ENCODE peak calls at places on chromosome 14, in six cellular contexts. One of them, this sample, is unnamed.

GRCh38 chr14:33602396-33602795 is 348.5 kb downstream of the EGLN3 start:
- DNase-seq in stomach: no peak
- DNase-seq in esophagus squamous epithelium: no peak
- DNase-seq in HepG2: no peak
- DNase-seq in GM12891: no peak
- DNase-seq in transverse colon: no peak
- DNase-seq in this sample: no peak

GRCh38 chr14:38238881-38239280 is 17.0 kb downstream of the CLEC14A start:
- DNase-seq in stomach: no peak
- DNase-seq in esophagus squamous epithelium: no peak
- DNase-seq in HepG2: no peak
- DNase-seq in GM12891: no peak
- DNase-seq in transverse colon: no peak
- DNase-seq in this sample: no peak

GRCh38 chr14:76080009-76080408 is 71.7 kb upstream of the GPATCH2L start:
- DNase-seq in stomach: no peak
- DNase-seq in esophagus squamous epithelium: no peak
- DNase-seq in HepG2: no peak
- DNase-seq in GM12891: no peak
- DNase-seq in transverse colon: no peak
- DNase-seq in this sample: no peak

GRCh38 chr14:72565200-72565599 is 328.7 kb downstream of the DPF3 start:
- DNase-seq in stomach: no peak
- DNase-seq in esophagus squamous epithelium: no peak
- DNase-seq in HepG2: no peak
- DNase-seq in GM12891: no peak
- DNase-seq in transverse colon: no peak
- DNase-seq in this sample: no peak

GRCh38 chr14:31206536-31207286 is 882 bp downstream of the HECTD1 start:
- DNase-seq in stomach: peak
- DNase-seq in esophagus squamous epithelium: no peak
- DNase-seq in HepG2: peak
- DNase-seq in GM12891: peak
- DNase-seq in transverse colon: peak
- DNase-seq in this sample: peak

GRCh38 chr14:75604979-75605825 is 26.8 kb downstream of the FLVCR2 start:
- DNase-seq in stomach: no peak
- DNase-seq in esophagus squamous epithelium: no peak
- DNase-seq in HepG2: no peak
- DNase-seq in GM12891: no peak
- DNase-seq in transverse colon: no peak
- DNase-seq in this sample: no peak

GRCh38 chr14:76770521-76771431 is 9.5 kb downstream of the VASH1 start:
- DNase-seq in stomach: no peak
- DNase-seq in esophagus squamous epithelium: no peak
- DNase-seq in HepG2: no peak
- DNase-seq in GM12891: no peak
- DNase-seq in transverse colon: no peak
- DNase-seq in this sample: no peak

GRCh38 chr14:69288001-69288771 is 28.2 kb downstream of the GALNT16 start:
- DNase-seq in stomach: peak
- DNase-seq in esophagus squamous epithelium: no peak
- DNase-seq in HepG2: peak
- DNase-seq in GM12891: no peak
- DNase-seq in transverse colon: peak
- DNase-seq in this sample: no peak

GRCh38 chr14:77955816-77956796 is 156.2 kb downstream of the ADCK1 start:
- DNase-seq in stomach: no peak
- DNase-seq in esophagus squamous epithelium: no peak
- DNase-seq in HepG2: no peak
- DNase-seq in GM12891: no peak
- DNase-seq in transverse colon: no peak
- DNase-seq in this sample: no peak

GRCh38 chr14:88792572-88793258 is at the start of gene EML5:
- DNase-seq in stomach: peak
- DNase-seq in esophagus squamous epithelium: peak
- DNase-seq in HepG2: peak
- DNase-seq in GM12891: peak
- DNase-seq in transverse colon: peak
- DNase-seq in this sample: peak

GRCh38 chr14:79972230-79972629 is 239.1 kb downstream of the DIO2 start:
- DNase-seq in stomach: no peak
- DNase-seq in esophagus squamous epithelium: no peak
- DNase-seq in HepG2: no peak
- DNase-seq in GM12891: no peak
- DNase-seq in transverse colon: no peak
- DNase-seq in this sample: no peak

GRCh38 chr14:76473381-76474263 is 97.7 kb downstream of the ESRRB start:
- DNase-seq in stomach: no peak
- DNase-seq in esophagus squamous epithelium: no peak
- DNase-seq in HepG2: no peak
- DNase-seq in GM12891: no peak
- DNase-seq in transverse colon: no peak
- DNase-seq in this sample: no peak

GRCh38 chr14:79483989-79484388 is 727.3 kb downstream of the DIO2 start:
- DNase-seq in stomach: no peak
- DNase-seq in esophagus squamous epithelium: no peak
- DNase-seq in HepG2: no peak
- DNase-seq in GM12891: no peak
- DNase-seq in transverse colon: no peak
- DNase-seq in this sample: no peak

GRCh38 chr14:21258889-21259787 is 10.1 kb downstream of the HNRNPC start:
- DNase-seq in stomach: no peak
- DNase-seq in esophagus squamous epithelium: no peak
- DNase-seq in HepG2: no peak
- DNase-seq in GM12891: no peak
- DNase-seq in transverse colon: no peak
- DNase-seq in this sample: no peak

GRCh38 chr14:21255385-21256101 is 13.7 kb downstream of the HNRNPC start:
- DNase-seq in stomach: no peak
- DNase-seq in esophagus squamous epithelium: no peak
- DNase-seq in HepG2: no peak
- DNase-seq in GM12891: no peak
- DNase-seq in transverse colon: no peak
- DNase-seq in this sample: no peak

GRCh38 chr14:21257395-21258193 is 11.6 kb downstream of the HNRNPC start:
- DNase-seq in stomach: no peak
- DNase-seq in esophagus squamous epithelium: no peak
- DNase-seq in HepG2: no peak
- DNase-seq in GM12891: no peak
- DNase-seq in transverse colon: no peak
- DNase-seq in this sample: no peak

GRCh38 chr14:21258194-21258888 is 10.9 kb downstream of the HNRNPC start:
- DNase-seq in stomach: no peak
- DNase-seq in esophagus squamous epithelium: no peak
- DNase-seq in HepG2: no peak
- DNase-seq in GM12891: no peak
- DNase-seq in transverse colon: no peak
- DNase-seq in this sample: no peak

GRCh38 chr14:21256539-21257394 is 12.5 kb downstream of the HNRNPC start:
- DNase-seq in stomach: no peak
- DNase-seq in esophagus squamous epithelium: no peak
- DNase-seq in HepG2: no peak
- DNase-seq in GM12891: no peak
- DNase-seq in transverse colon: no peak
- DNase-seq in this sample: no peak
- TF ChIP-seq POLR2A in stomach: no peak
- TF ChIP-seq POLR2A in esophagus squamous epithelium: no peak
- TF ChIP-seq POLR2A in HepG2: no peak
- TF ChIP-seq POLR2A in GM12891: peak
- TF ChIP-seq POLR2A in transverse colon: no peak
- TF ChIP-seq POLR2A in this sample: no peak

GRCh38 chr14:63727736-63728728 is at the start of gene SGPP1:
- DNase-seq in stomach: peak
- DNase-seq in esophagus squamous epithelium: peak
- DNase-seq in HepG2: peak
- DNase-seq in GM12891: peak
- DNase-seq in transverse colon: peak
- DNase-seq in this sample: peak
- TF ChIP-seq POLR2A in stomach: no peak
- TF ChIP-seq POLR2A in esophagus squamous epithelium: no peak
- TF ChIP-seq POLR2A in HepG2: peak
- TF ChIP-seq POLR2A in GM12891: peak
- TF ChIP-seq POLR2A in transverse colon: peak
- TF ChIP-seq POLR2A in this sample: peak

DNA sequence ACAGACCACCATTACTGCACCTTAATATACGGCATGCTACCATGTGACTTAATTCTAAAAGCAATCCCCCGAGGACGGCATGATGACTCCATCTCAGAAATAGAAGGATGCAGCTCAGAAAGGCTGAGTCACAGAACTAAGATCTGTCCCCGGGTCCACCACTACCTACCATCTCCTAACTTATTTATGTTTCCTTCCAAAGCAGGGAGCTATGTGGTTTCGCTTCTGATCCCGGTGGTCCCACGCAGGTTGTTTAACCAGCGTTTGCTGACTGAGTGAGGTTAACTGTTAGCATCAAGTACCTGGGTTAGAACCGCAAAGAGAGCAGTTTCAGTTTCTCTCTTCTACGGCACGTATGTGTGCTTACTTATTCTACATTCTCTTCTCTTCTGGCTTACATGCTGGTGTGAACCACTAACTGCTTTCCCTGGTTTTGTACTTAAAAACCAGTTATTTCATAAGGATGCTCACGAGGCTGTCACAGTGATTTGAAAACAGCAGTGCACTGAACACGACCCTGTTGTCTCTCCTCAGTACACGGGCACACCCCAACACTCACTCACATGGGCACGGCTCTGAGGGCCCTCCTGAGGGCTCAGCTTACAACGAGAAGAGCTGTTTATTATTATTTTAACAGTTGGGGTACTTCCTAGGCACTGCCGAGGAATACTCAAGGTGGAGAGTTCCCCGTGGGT is 66.7 kb downstream of the CCDC88C start:
- DNase-seq in stomach: no peak
- DNase-seq in esophagus squamous epithelium: no peak
- DNase-seq in HepG2: no peak
- DNase-seq in GM12891: no peak
- DNase-seq in transverse colon: no peak
- DNase-seq in this sample: no peak
- TF ChIP-seq POLR2A in stomach: no peak
- TF ChIP-seq POLR2A in esophagus squamous epithelium: no peak
- TF ChIP-seq POLR2A in HepG2: no peak
- TF ChIP-seq POLR2A in GM12891: peak
- TF ChIP-seq POLR2A in transverse colon: no peak
- TF ChIP-seq POLR2A in this sample: no peak

GRCh38 chr14:105180598-105181528 is at the start of gene NUDT14:
- DNase-seq in stomach: peak
- DNase-seq in esophagus squamous epithelium: peak
- DNase-seq in HepG2: no peak
- DNase-seq in GM12891: peak
- DNase-seq in transverse colon: peak
- DNase-seq in this sample: peak
- TF ChIP-seq POLR2A in stomach: no peak
- TF ChIP-seq POLR2A in esophagus squamous epithelium: no peak
- TF ChIP-seq POLR2A in HepG2: no peak
- TF ChIP-seq POLR2A in GM12891: no peak
- TF ChIP-seq POLR2A in transverse colon: no peak
- TF ChIP-seq POLR2A in this sample: no peak

GRCh38 chr14:22886500-22887259 is 3.7 kb downstream of the REM2 start:
- DNase-seq in stomach: peak
- DNase-seq in esophagus squamous epithelium: no peak
- DNase-seq in HepG2: no peak
- DNase-seq in GM12891: peak
- DNase-seq in transverse colon: peak
- DNase-seq in this sample: peak
- TF ChIP-seq POLR2A in stomach: no peak
- TF ChIP-seq POLR2A in esophagus squamous epithelium: no peak
- TF ChIP-seq POLR2A in HepG2: no peak
- TF ChIP-seq POLR2A in GM12891: no peak
- TF ChIP-seq POLR2A in transverse colon: peak
- TF ChIP-seq POLR2A in this sample: peak

DNA sequence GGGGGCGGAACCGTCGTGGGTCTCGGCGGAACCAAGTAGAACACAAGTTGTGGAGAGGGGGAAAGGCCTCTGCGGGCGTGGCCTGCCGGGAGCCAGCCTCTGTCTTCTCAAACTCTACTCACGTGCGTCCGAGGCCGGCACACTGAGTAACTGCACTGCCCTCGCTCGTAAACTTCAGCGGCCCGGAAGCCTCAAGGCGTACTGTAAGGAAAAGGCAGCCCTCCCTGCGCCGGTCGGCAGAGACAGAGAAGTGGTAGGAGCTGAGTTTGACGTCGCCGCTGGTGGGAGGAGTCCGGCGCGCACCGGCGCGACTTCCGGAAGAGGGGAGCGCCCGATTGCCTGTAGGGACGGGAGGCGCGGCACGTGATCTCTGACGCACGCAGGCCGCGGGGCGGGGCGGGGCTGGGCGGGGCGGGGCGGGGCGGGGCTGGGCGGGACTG is at the start of gene FBXO33:
- DNase-seq in stomach: peak
- DNase-seq in esophagus squamous epithelium: peak
- DNase-seq in HepG2: peak
- DNase-seq in GM12891: peak
- DNase-seq in transverse colon: peak
- DNase-seq in this sample: peak
- TF ChIP-seq POLR2A in stomach: peak
- TF ChIP-seq POLR2A in esophagus squamous epithelium: peak
- TF ChIP-seq POLR2A in HepG2: no peak
- TF ChIP-seq POLR2A in GM12891: no peak
- TF ChIP-seq POLR2A in transverse colon: no peak
- TF ChIP-seq POLR2A in this sample: peak